ENCODE peak calls at places on chromosome 13, in four cellular contexts. Q is lower leg skin, M is A172, H is MV-4-11. L is an unnamed sample.
A peak's percentile ranks its signal among the peaks of the same experiment; 100 is the strongest.

GRCh38 chr13:109151696-109152095 is 522.3 kb downstream of the MYO16 start:
- DNase-seq in M (no peak), H (no peak), Q (no peak), L (no peak)

GRCh38 chr13:102651392-102651791 is 43.5 kb downstream of the METTL21C start:
- DNase-seq in H (no peak), M (peak; percentile 52), Q (no peak), L (no peak)

GRCh38 chr13:38542601-38543000 is 144.3 kb upstream of the FREM2 start:
- DNase-seq in H (no peak), Q (peak; percentile 17), M (peak; percentile 46), L (no peak)

GRCh38 chr13:32391101-32391620 is 36.8 kb downstream of the N4BP2L1 start:
- DNase-seq in H (no peak), Q (no peak), M (no peak), L (no peak)

GRCh38 chr13:36431204-36432105 is 840 bp upstream of the CCNA1 start:
- DNase-seq in Q (no peak), M (no peak), H (no peak), L (no peak)

GRCh38 chr13:50990540-50991506 is 81.2 kb downstream of the RNASEH2B start:
- DNase-seq in Q (no peak), H (no peak), M (no peak), L (no peak)

GRCh38 chr13:80339578-80339840 is 1.4 kb downstream of the SPRY2 start:
- DNase-seq in H (no peak), Q (no peak), M (no peak), L (no peak)

GRCh38 chr13:42487221-42487620 is 86.7 kb upstream of the TNFSF11 start:
- DNase-seq in Q (no peak), H (no peak), M (no peak), L (no peak)

GRCh38 chr13:75372517-75372916 is 109.5 kb downstream of the TBC1D4 start:
- DNase-seq in Q (no peak), H (peak; percentile 39), M (peak; percentile 40), L (no peak)

GRCh38 chr13:100728201-100728600 is 53.6 kb upstream of the TMTC4 start:
- DNase-seq in M (no peak), Q (no peak), H (no peak), L (no peak)

GRCh38 chr13:98449273-98449672 is 127.6 kb downstream of the STK24 start:
- DNase-seq in M (no peak), Q (no peak), H (no peak), L (no peak)